ENCODE peak calls at places on chromosomes 5 and 9, in five cellular contexts. One of them, this sample, is unnamed.

GRCh38 chr5:42648910-42649309 is 107.7 kb upstream of the CCDC152 start:
- DNase-seq in fibroblast of lung: no peak
- DNase-seq in glutamatergic neuron: no peak
- DNase-seq in IMR-90: no peak
- DNase-seq in A549: no peak
- DNase-seq in this sample: no peak

GRCh38 chr5:8229551-8229950 is 360.6 kb downstream of the MTRR start:
- DNase-seq in fibroblast of lung: no peak
- DNase-seq in IMR-90: no peak
- DNase-seq in A549: no peak
- DNase-seq in glutamatergic neuron: no peak
- DNase-seq in this sample: no peak

GRCh38 chr9:117325110-117325788 is 89.6 kb downstream of the ASTN2 start:
- DNase-seq in A549: no peak
- DNase-seq in fibroblast of lung: no peak
- DNase-seq in IMR-90: no peak
- DNase-seq in glutamatergic neuron: no peak
- DNase-seq in this sample: no peak

GRCh38 chr5:157690690-157691433 is 19.5 kb downstream of the C5orf52 start:
- DNase-seq in A549: no peak
- DNase-seq in fibroblast of lung: no peak
- DNase-seq in glutamatergic neuron: no peak
- DNase-seq in IMR-90: no peak
- DNase-seq in this sample: no peak

GRCh38 chr5:10538789-10539684 is 24.8 kb upstream of the ANKRD33B start:
- DNase-seq in A549: no peak
- DNase-seq in glutamatergic neuron: no peak
- DNase-seq in fibroblast of lung: no peak
- DNase-seq in IMR-90: no peak
- DNase-seq in this sample: no peak

GRCh38 chr9:84969084-84969483 is 299.6 kb downstream of the NTRK2 start:
- DNase-seq in A549: peak
- DNase-seq in IMR-90: no peak
- DNase-seq in fibroblast of lung: peak
- DNase-seq in glutamatergic neuron: no peak
- DNase-seq in this sample: no peak

GRCh38 chr9:126128494-126129142 is 198.0 kb upstream of the MVB12B start:
- DNase-seq in A549: no peak
- DNase-seq in IMR-90: no peak
- DNase-seq in fibroblast of lung: no peak
- DNase-seq in glutamatergic neuron: no peak
- DNase-seq in this sample: no peak

GRCh38 chr9:131228096-131228495 is 48.2 kb downstream of the FAM78A start:
- DNase-seq in A549: no peak
- DNase-seq in IMR-90: no peak
- DNase-seq in glutamatergic neuron: no peak
- DNase-seq in fibroblast of lung: no peak
- DNase-seq in this sample: no peak

GRCh38 chr9:72524820-72525539 is 3.6 kb downstream of the TMC1 start:
- DNase-seq in IMR-90: peak
- DNase-seq in A549: peak
- DNase-seq in glutamatergic neuron: no peak
- DNase-seq in fibroblast of lung: peak
- DNase-seq in this sample: no peak

GRCh38 chr5:59275537-59276276 is 617.8 kb downstream of the PDE4D start:
- DNase-seq in fibroblast of lung: peak
- DNase-seq in glutamatergic neuron: no peak
- DNase-seq in IMR-90: peak
- DNase-seq in A549: peak
- DNase-seq in this sample: no peak

GRCh38 chr5:59798862-59799667 is 94.5 kb downstream of the PDE4D start:
- DNase-seq in glutamatergic neuron: no peak
- DNase-seq in IMR-90: no peak
- DNase-seq in fibroblast of lung: peak
- DNase-seq in A549: peak
- DNase-seq in this sample: no peak

GRCh38 chr5:124310453-124310852 is 436.0 kb downstream of the ZNF608 start:
- DNase-seq in fibroblast of lung: no peak
- DNase-seq in glutamatergic neuron: no peak
- DNase-seq in A549: no peak
- DNase-seq in IMR-90: no peak
- DNase-seq in this sample: no peak

GRCh38 chr9:132056717-132057429 is 22.8 kb downstream of the MED27 start:
- DNase-seq in IMR-90: no peak
- DNase-seq in A549: no peak
- DNase-seq in fibroblast of lung: no peak
- DNase-seq in glutamatergic neuron: peak
- DNase-seq in this sample: no peak

GRCh38 chr5:72955143-72955767 is 586 bp upstream of the FCHO2 start:
- DNase-seq in glutamatergic neuron: peak
- DNase-seq in fibroblast of lung: no peak
- DNase-seq in A549: no peak
- DNase-seq in IMR-90: no peak
- DNase-seq in this sample: no peak

GRCh38 chr5:131386779-131387178 is 122.9 kb downstream of the CDC42SE2 start:
- DNase-seq in A549: no peak
- DNase-seq in glutamatergic neuron: no peak
- DNase-seq in fibroblast of lung: peak
- DNase-seq in IMR-90: peak
- DNase-seq in this sample: no peak

GRCh38 chr5:81778642-81779041 is 27.7 kb upstream of the SSBP2 start:
- DNase-seq in fibroblast of lung: peak
- DNase-seq in A549: no peak
- DNase-seq in glutamatergic neuron: no peak
- DNase-seq in IMR-90: peak
- DNase-seq in this sample: no peak

GRCh38 chr9:107711528-107711927 is 222.0 kb upstream of the KLF4 start:
- DNase-seq in glutamatergic neuron: no peak
- DNase-seq in A549: peak
- DNase-seq in IMR-90: peak
- DNase-seq in fibroblast of lung: peak
- DNase-seq in this sample: no peak

GRCh38 chr5:4575608-4576007 is 564.5 kb upstream of the ADAMTS16 start:
- DNase-seq in glutamatergic neuron: no peak
- DNase-seq in IMR-90: no peak
- DNase-seq in A549: no peak
- DNase-seq in fibroblast of lung: no peak
- DNase-seq in this sample: no peak

GRCh38 chr5:133869675-133869978 is 98.8 kb downstream of the C5orf15 start:
- DNase-seq in fibroblast of lung: no peak
- DNase-seq in glutamatergic neuron: peak
- DNase-seq in IMR-90: no peak
- DNase-seq in A549: no peak
- DNase-seq in this sample: no peak

GRCh38 chr9:36817160-36817834 is 216.8 kb downstream of the PAX5 start:
- DNase-seq in fibroblast of lung: no peak
- DNase-seq in IMR-90: no peak
- DNase-seq in glutamatergic neuron: no peak
- DNase-seq in A549: no peak
- DNase-seq in this sample: no peak

GRCh38 chr5:32387841-32388240 is 56.7 kb downstream of the ZFR start:
- DNase-seq in IMR-90: no peak
- DNase-seq in A549: no peak
- DNase-seq in glutamatergic neuron: no peak
- DNase-seq in fibroblast of lung: no peak
- DNase-seq in this sample: no peak

GRCh38 chr5:76403963-76404693 is 1.0 kb downstream of the IQGAP2 start:
- DNase-seq in fibroblast of lung: no peak
- DNase-seq in IMR-90: no peak
- DNase-seq in glutamatergic neuron: peak
- DNase-seq in A549: peak
- DNase-seq in this sample: peak

GRCh38 chr9:97480749-97481148 is 20.7 kb upstream of the TMOD1 start:
- DNase-seq in IMR-90: peak
- DNase-seq in fibroblast of lung: no peak
- DNase-seq in glutamatergic neuron: no peak
- DNase-seq in A549: no peak
- DNase-seq in this sample: no peak

GRCh38 chr9:23651051-23651450 is 175.0 kb downstream of the ELAVL2 start:
- DNase-seq in A549: no peak
- DNase-seq in fibroblast of lung: no peak
- DNase-seq in glutamatergic neuron: no peak
- DNase-seq in IMR-90: no peak
- DNase-seq in this sample: no peak

GRCh38 chr5:95284512-95285405 is at the start of gene MCTP1:
- DNase-seq in A549: peak
- DNase-seq in fibroblast of lung: peak
- DNase-seq in glutamatergic neuron: peak
- DNase-seq in IMR-90: no peak
- DNase-seq in this sample: peak

GRCh38 chr9:109652971-109653370 is 127.0 kb upstream of the PALM2AKAP2 start:
- DNase-seq in IMR-90: peak
- DNase-seq in A549: peak
- DNase-seq in fibroblast of lung: peak
- DNase-seq in glutamatergic neuron: no peak
- DNase-seq in this sample: no peak

GRCh38 chr9:80061940-80062339 is 490.2 kb downstream of the TLE4 start:
- DNase-seq in A549: peak
- DNase-seq in fibroblast of lung: peak
- DNase-seq in IMR-90: peak
- DNase-seq in glutamatergic neuron: no peak
- DNase-seq in this sample: no peak

GRCh38 chr5:117803533-117803932 is 1184.8 kb downstream of the DTWD2 start:
- DNase-seq in fibroblast of lung: no peak
- DNase-seq in A549: no peak
- DNase-seq in IMR-90: peak
- DNase-seq in glutamatergic neuron: no peak
- DNase-seq in this sample: no peak

GRCh38 chr9:124696101-124696500 is 75.0 kb downstream of the NR6A1 start:
- DNase-seq in glutamatergic neuron: no peak
- DNase-seq in A549: no peak
- DNase-seq in fibroblast of lung: peak
- DNase-seq in IMR-90: peak
- DNase-seq in this sample: no peak

GRCh38 chr5:131081371-131081770 is 83.7 kb downstream of the HINT1 start:
- DNase-seq in IMR-90: peak
- DNase-seq in fibroblast of lung: no peak
- DNase-seq in A549: no peak
- DNase-seq in glutamatergic neuron: no peak
- DNase-seq in this sample: no peak

GRCh38 chr5:172334196-172334595 is 50.6 kb upstream of the UBTD2 start:
- DNase-seq in glutamatergic neuron: no peak
- DNase-seq in A549: peak
- DNase-seq in fibroblast of lung: no peak
- DNase-seq in IMR-90: no peak
- DNase-seq in this sample: no peak

GRCh38 chr5:80990527-80990926 is 30.4 kb downstream of the RASGRF2 start:
- DNase-seq in glutamatergic neuron: no peak
- DNase-seq in A549: no peak
- DNase-seq in fibroblast of lung: no peak
- DNase-seq in IMR-90: no peak
- DNase-seq in this sample: no peak

GRCh38 chr9:16106211-16106610 is 553.4 kb downstream of the CCDC171 start:
- DNase-seq in A549: no peak
- DNase-seq in fibroblast of lung: no peak
- DNase-seq in glutamatergic neuron: no peak
- DNase-seq in IMR-90: no peak
- DNase-seq in this sample: no peak

GRCh38 chr9:105332471-105332870 is 88.0 kb downstream of the SLC44A1 start:
- DNase-seq in glutamatergic neuron: no peak
- DNase-seq in IMR-90: peak
- DNase-seq in fibroblast of lung: peak
- DNase-seq in A549: no peak
- DNase-seq in this sample: no peak

GRCh38 chr5:130386155-130386554 is 481.9 kb downstream of the CHSY3 start:
- DNase-seq in IMR-90: no peak
- DNase-seq in fibroblast of lung: no peak
- DNase-seq in A549: no peak
- DNase-seq in glutamatergic neuron: no peak
- DNase-seq in this sample: no peak

GRCh38 chr9:114929166-114929565 is 1.2 kb downstream of the TNFSF8 start:
- DNase-seq in A549: no peak
- DNase-seq in fibroblast of lung: no peak
- DNase-seq in IMR-90: no peak
- DNase-seq in glutamatergic neuron: no peak
- DNase-seq in this sample: no peak

GRCh38 chr9:20286154-20286553 is 336.1 kb downstream of the MLLT3 start:
- DNase-seq in fibroblast of lung: no peak
- DNase-seq in glutamatergic neuron: no peak
- DNase-seq in IMR-90: no peak
- DNase-seq in A549: no peak
- DNase-seq in this sample: no peak

GRCh38 chr9:10274983-10275382 is 337.8 kb downstream of the PTPRD start:
- DNase-seq in A549: no peak
- DNase-seq in glutamatergic neuron: no peak
- DNase-seq in fibroblast of lung: no peak
- DNase-seq in IMR-90: no peak
- DNase-seq in this sample: no peak
- TF ChIP-seq CTCF in A549: no peak
- TF ChIP-seq CTCF in glutamatergic neuron: peak
- TF ChIP-seq CTCF in fibroblast of lung: peak
- TF ChIP-seq CTCF in IMR-90: no peak
- TF ChIP-seq CTCF in this sample: no peak

DNA sequence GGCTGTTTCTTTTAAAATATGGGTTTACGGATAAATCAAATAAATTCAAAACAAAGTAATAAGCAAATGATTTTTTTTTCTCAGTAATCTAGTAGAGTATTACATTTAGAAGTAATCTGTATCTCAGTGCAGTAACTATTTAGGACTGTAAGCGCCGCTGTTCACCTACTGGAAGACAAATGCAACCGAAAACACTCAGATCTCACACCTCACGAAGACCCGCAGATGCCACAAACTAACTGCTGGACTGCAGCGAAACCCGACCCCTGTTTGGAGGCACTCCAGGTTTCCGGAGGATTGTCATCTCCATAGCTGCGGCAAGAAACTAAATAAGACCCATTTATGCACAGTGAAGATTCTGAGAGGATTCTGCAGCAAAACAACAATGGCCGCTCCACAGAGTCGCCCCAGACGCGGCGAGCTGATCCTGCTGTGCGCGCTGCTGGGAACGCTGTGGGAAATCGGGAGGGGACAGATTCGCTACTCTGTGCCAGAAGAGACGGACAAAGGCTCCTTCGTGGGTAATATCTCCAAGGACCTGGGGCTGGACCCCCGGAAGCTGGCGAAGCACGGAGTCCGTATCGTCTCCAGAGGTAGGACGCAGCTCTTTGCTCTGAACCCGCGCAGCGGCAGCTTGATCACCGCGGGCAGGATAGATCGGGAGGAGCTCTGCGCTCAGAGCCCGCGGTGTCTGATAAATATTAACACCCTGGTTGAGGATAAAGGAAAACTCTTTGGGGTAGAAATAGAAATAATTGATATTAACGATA is at the start of gene PCDHGA8:
- DNase-seq in glutamatergic neuron: no peak
- DNase-seq in fibroblast of lung: no peak
- DNase-seq in A549: peak
- DNase-seq in IMR-90: peak
- DNase-seq in this sample: no peak
- TF ChIP-seq CTCF in glutamatergic neuron: no peak
- TF ChIP-seq CTCF in fibroblast of lung: no peak
- TF ChIP-seq CTCF in A549: no peak
- TF ChIP-seq CTCF in IMR-90: peak
- TF ChIP-seq CTCF in this sample: no peak

GRCh38 chr9:128792134-128792533 is 5.1 kb downstream of the TBC1D13 start:
- DNase-seq in A549: no peak
- DNase-seq in fibroblast of lung: no peak
- DNase-seq in IMR-90: no peak
- DNase-seq in glutamatergic neuron: no peak
- DNase-seq in this sample: no peak
- TF ChIP-seq CTCF in A549: no peak
- TF ChIP-seq CTCF in fibroblast of lung: no peak
- TF ChIP-seq CTCF in IMR-90: no peak
- TF ChIP-seq CTCF in glutamatergic neuron: no peak
- TF ChIP-seq CTCF in this sample: no peak

GRCh38 chr5:35239476-35239875 is 9.2 kb upstream of the PRLR start:
- DNase-seq in A549: no peak
- DNase-seq in IMR-90: no peak
- DNase-seq in glutamatergic neuron: no peak
- DNase-seq in fibroblast of lung: no peak
- DNase-seq in this sample: no peak
- TF ChIP-seq CTCF in A549: no peak
- TF ChIP-seq CTCF in IMR-90: no peak
- TF ChIP-seq CTCF in glutamatergic neuron: no peak
- TF ChIP-seq CTCF in fibroblast of lung: no peak
- TF ChIP-seq CTCF in this sample: no peak